ENCODE peak calls at places on chromosomes 2 and 18, in five cellular contexts. J, P, D, G and S are unnamed samples.

GRCh38 chr2:224143521-224143920 is 104.4 kb upstream of the SERPINE2 start:
- DNase-seq in G (no peak), D (no peak), J (no peak), P (no peak), S (no peak)

GRCh38 chr2:127044977-127045654 is 61.8 kb downstream of the BIN1 start:
- DNase-seq in P (no peak), D (no peak), G (no peak), J (no peak), S (no peak)

GRCh38 chr18:5972298-5972697 is 77.0 kb upstream of the TMEM200C start:
- DNase-seq in J (no peak), D (no peak), P (no peak), G (no peak), S (no peak)

GRCh38 chr2:61529944-61530343 is 8.2 kb downstream of the XPO1 start:
- DNase-seq in J (no peak), G (no peak), P (no peak), D (no peak), S (peak; percentile 27)

GRCh38 chr2:223101340-223102039 is 49.5 kb downstream of the KCNE4 start:
- DNase-seq in J (peak; percentile 95), D (peak; percentile 19), P (peak; percentile 90), G (peak; percentile 45), S (no peak)

GRCh38 chr2:30139131-30139870 is 7.5 kb upstream of the YPEL5 start:
- DNase-seq in G (no peak), D (no peak), P (peak; percentile 76), J (no peak), S (no peak)

GRCh38 chr18:21914739-21915319 is 174.2 kb downstream of the MIB1 start:
- DNase-seq in G (peak; percentile 64), J (peak; percentile 35), D (no peak), P (peak; percentile 25), S (no peak)

GRCh38 chr18:42289526-42289925 is 334.5 kb downstream of the PIK3C3 start:
- DNase-seq in P (no peak), G (no peak), J (no peak), D (no peak), S (no peak)

GRCh38 chr2:2688231-2688630 is 357.2 kb upstream of the MYT1L start:
- DNase-seq in G (no peak), J (no peak), P (no peak), D (no peak), S (no peak)

GRCh38 chr2:74555610-74556103 is 1.1 kb downstream of the DOK1 start:
- DNase-seq in P (no peak), G (no peak), D (no peak), J (no peak), S (no peak)

GRCh38 chr2:159402790-159403189 is 116.3 kb upstream of the WDSUB1 start:
- DNase-seq in D (no peak), J (no peak), G (no peak), P (no peak), S (no peak)

GRCh38 chr18:78295271-78295670 is 684.3 kb upstream of the SALL3 start:
- DNase-seq in P (no peak), J (no peak), D (no peak), G (no peak), S (no peak)

GRCh38 chr2:223048519-223048918 is 3.5 kb upstream of the KCNE4 start:
- DNase-seq in D (no peak), J (no peak), P (no peak), G (no peak), S (no peak)

GRCh38 chr2:20524412-20525040 is 77.7 kb downstream of the RHOB start:
- DNase-seq in P (no peak), J (no peak), D (peak; percentile 30), G (no peak), S (no peak)

GRCh38 chr2:120246546-120247300 is 5.9 kb upstream of the RALB start:
- DNase-seq in J (peak; percentile 69), P (peak; percentile 13), G (no peak), D (no peak), S (no peak)

GRCh38 chr2:207283356-207283755 is 117.6 kb upstream of the KLF7 start:
- DNase-seq in P (peak; percentile 10), D (no peak), J (no peak), G (no peak), S (peak; percentile 12)

GRCh38 chr18:8988262-8988871 is 114.1 kb upstream of the NDUFV2 start:
- DNase-seq in D (peak; percentile 13), J (peak; percentile 81), G (peak; percentile 62), P (peak; percentile 34), S (peak; percentile 70)

GRCh38 chr2:98704499-98705332 is 26.2 kb downstream of the MGAT4A start:
- DNase-seq in P (no peak), D (no peak), G (no peak), J (no peak), S (no peak)

GRCh38 chr2:10022464-10022863 is 20.9 kb upstream of the KLF11 start:
- DNase-seq in P (no peak), G (no peak), D (no peak), J (no peak), S (peak; percentile 70)

GRCh38 chr2:172554352-172555271 is 1.3 kb upstream of the PDK1 start:
- DNase-seq in G (no peak), P (no peak), D (no peak), J (no peak), S (peak; percentile 31)

GRCh38 chr18:61831071-61831470 is 61.7 kb downstream of the RNF152 start:
- DNase-seq in J (peak; percentile 73), G (peak; percentile 19), P (no peak), D (no peak), S (no peak)

GRCh38 chr2:84906900-84907714 is 1.7 kb downstream of the TMSB10 start:
- DNase-seq in P (peak; percentile 80), D (peak; percentile 64), G (peak; percentile 89), J (no peak), S (peak; percentile 88)

GRCh38 chr2:95053543-95053942 is 28.0 kb downstream of the MAL start:
- DNase-seq in P (no peak), D (no peak), J (no peak), G (no peak), S (no peak)